ENCODE peak calls at places on chromosomes 5 and 9, in seven cellular contexts. H is GM23338, Q is fibroblast of lung, K is endothelial cell of umbilical vein, U is hepatocyte, S is HCT116, E is GM23248. A is an unnamed sample.

GRCh38 chr5:133369161-133369783 is 243.1 kb downstream of the FSTL4 start:
- DNase-seq in K (no peak), U (no peak), S (no peak), Q (no peak), H (no peak), E (no peak), A (no peak)

GRCh38 chr5:39102684-39103155 is 28.5 kb upstream of the RICTOR start:
- DNase-seq in Q (peak; percentile 18), U (no peak), K (no peak), E (peak; percentile 13), S (no peak), H (no peak), A (no peak)

GRCh38 chr5:181221105-181221791 is 1.8 kb upstream of the TRIM41 start:
- DNase-seq in K (no peak), H (peak; percentile 47), Q (no peak), E (no peak), U (no peak), S (no peak), A (no peak)

GRCh38 chr5:69048233-69048632 is 45.6 kb upstream of the SLC30A5 start:
- DNase-seq in S (no peak), E (peak; percentile 20), H (peak; percentile 56), K (peak; percentile 10), Q (no peak), U (no peak), A (no peak)

GRCh38 chr9:81083821-81084512 is 605.4 kb downstream of the TLE1 start:
- DNase-seq in H (no peak), Q (peak; percentile 92), K (peak; percentile 5), U (no peak), S (no peak), E (peak; percentile 46), A (peak; percentile 52)

GRCh38 chr5:111075520-111075919 is 4.0 kb downstream of the TSLP start:
- DNase-seq in E (peak; percentile 95), S (peak; percentile 44), Q (peak; percentile 96), U (no peak), H (no peak), K (no peak), A (peak; percentile 89)

GRCh38 chr9:23321049-23321448 is 505.0 kb downstream of the ELAVL2 start:
- DNase-seq in S (no peak), U (no peak), Q (no peak), H (no peak), E (no peak), K (no peak), A (no peak)

GRCh38 chr9:99005651-99006050 is 61.9 kb downstream of the COL15A1 start:
- DNase-seq in E (no peak), K (no peak), H (no peak), U (no peak), Q (no peak), S (no peak), A (no peak)

GRCh38 chr9:134286513-134287245 is 39.6 kb upstream of the RXRA start:
- DNase-seq in H (no peak), U (no peak), S (no peak), K (no peak), E (no peak), Q (peak; percentile 15), A (no peak)
- TF ChIP-seq EZH2 in H (no peak), U (no peak), S (no peak), K (no peak), E (no peak), Q (no peak), A (no peak)

DNA sequence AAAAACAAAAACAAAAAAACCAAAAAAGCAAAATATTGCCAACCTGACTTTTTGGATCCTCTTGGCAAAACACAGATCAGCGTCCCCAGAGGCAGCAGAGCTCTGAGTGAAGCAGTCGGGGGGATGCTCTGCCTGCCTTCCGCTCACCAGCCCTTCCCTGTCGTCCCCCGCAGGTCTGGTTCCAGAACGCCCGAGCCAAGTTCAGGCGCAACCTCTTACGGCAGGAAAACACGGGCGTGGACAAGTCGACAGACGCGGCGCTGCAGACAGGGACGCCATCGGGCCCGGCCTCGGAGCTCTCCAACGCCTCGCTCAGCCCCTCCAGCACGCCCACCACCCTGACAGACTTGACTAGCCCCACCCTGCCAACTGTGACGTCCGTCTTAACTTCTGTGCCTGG is 20.7 kb downstream of the LHX2 start:
- DNase-seq in U (no peak), K (no peak), S (no peak), H (peak; percentile 75), Q (no peak), E (no peak), A (no peak)
- TF ChIP-seq EZH2 in U (peak; percentile 65), K (no peak), S (no peak), H (no peak), Q (no peak), E (no peak), A (no peak)

GRCh38 chr5:77957516-77957915 is 181.4 kb upstream of the TBCA start:
- DNase-seq in E (no peak), K (no peak), H (peak; percentile 62), S (no peak), U (no peak), Q (no peak), A (no peak)
- TF ChIP-seq EZH2 in E (no peak), K (no peak), H (no peak), S (no peak), U (no peak), Q (no peak), A (no peak)

GRCh38 chr9:96020822-96021615 is 145.5 kb downstream of the ERCC6L2 start:
- DNase-seq in E (peak; percentile 55), U (peak; percentile 50), Q (no peak), H (peak; percentile 67), K (peak; percentile 36), S (no peak), A (peak; percentile 12)

GRCh38 chr9:96025995-96026572 is 150.6 kb downstream of the ERCC6L2 start:
- DNase-seq in E (no peak), Q (no peak), H (peak; percentile 88), S (no peak), U (peak; percentile 29), K (no peak), A (no peak)

GRCh38 chr9:96020300-96020821 is 144.9 kb downstream of the ERCC6L2 start:
- DNase-seq in E (no peak), U (no peak), H (peak; percentile 17), K (no peak), S (no peak), Q (no peak), A (no peak)

GRCh38 chr9:96021616-96022444 is 146.3 kb downstream of the ERCC6L2 start:
- DNase-seq in E (no peak), K (no peak), U (no peak), Q (no peak), S (no peak), H (peak; percentile 44), A (no peak)

GRCh38 chr9:96022445-96023031 is 147.0 kb downstream of the ERCC6L2 start:
- DNase-seq in U (no peak), H (peak; percentile 75), Q (no peak), K (no peak), E (no peak), S (no peak), A (no peak)
- TF ChIP-seq EZH2 in U (peak; percentile 69), H (peak; percentile 46), Q (peak; percentile 76), K (peak; percentile 63), E (no peak), S (no peak), A (no peak)

DNA sequence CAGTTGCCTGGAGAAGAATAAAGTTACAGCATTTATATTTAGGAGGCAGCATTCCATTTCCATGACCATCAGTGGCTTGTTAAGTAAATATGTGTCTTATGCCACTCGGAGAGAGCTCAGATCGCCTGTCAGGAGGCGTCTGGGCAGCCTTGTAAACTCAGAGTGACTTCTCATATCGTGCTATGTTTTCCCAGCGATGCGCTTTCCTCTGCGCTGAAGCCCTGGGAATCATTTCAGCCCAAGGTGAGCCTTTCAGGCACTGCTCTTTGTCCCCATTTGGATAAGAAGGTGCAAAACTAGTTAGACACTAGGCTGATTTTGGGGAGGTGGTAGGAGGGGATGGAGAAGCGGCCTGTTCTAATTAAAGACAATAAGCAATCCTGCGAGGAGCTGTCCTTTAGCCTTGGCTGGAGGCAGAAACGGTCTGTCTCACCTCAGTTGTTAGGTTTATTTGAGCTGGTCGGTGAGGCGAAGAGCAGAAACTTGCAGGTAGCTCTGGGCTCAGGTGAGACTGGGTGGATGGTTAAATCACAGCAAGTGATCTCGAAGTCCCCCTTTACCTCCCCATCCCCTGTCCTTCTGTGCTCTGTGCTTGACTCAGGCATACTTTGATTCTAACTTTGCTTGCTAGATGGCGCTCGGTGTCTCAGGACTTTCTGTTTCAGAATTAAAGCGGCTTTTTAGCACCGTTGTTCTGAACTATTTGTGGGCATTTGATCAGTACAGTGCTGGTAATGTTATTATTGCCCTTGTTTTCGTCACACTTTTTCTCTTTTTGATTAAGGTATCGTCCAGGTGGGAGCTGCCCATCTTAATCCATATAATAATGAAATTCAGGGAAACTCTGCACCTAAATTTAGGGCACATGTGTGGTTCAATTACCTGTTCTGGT is 24.6 kb downstream of the NR2F1 start:
- DNase-seq in H (peak; percentile 94), S (no peak), K (peak; percentile 74), U (peak; percentile 65), E (peak; percentile 74), Q (peak; percentile 89), A (peak; percentile 41)
- TF ChIP-seq EZH2 in H (peak; percentile 40), S (no peak), K (no peak), U (no peak), E (no peak), Q (no peak), A (no peak)

GRCh38 chr5:43036856-43037711 is 3.0 kb downstream of the ANXA2R start:
- DNase-seq in H (peak; percentile 47), E (peak; percentile 16), S (no peak), K (peak; percentile 69), U (no peak), Q (peak; percentile 64), A (no peak)
- TF ChIP-seq EZH2 in H (peak; percentile 77), E (no peak), S (no peak), K (no peak), U (peak; percentile 52), Q (no peak), A (no peak)

DNA sequence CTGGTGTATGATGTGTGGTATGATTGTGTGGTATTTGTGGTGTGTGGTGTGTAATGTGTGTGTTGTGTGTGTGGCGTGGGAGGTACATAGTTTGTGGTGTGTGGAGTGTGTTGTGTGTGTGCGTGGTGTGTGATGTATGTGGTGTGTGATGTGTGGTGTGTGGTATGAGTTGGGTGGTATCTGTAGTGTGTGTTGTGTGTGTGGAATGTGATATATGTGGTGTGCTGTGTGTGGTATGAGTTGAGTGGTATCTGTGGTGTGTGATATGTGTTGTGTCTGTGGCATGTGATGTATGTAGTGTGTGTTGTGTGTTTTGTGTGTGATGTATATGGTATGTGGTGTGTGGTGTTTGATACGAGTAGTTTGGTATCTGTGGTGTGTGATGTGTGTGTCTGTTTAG is 272.5 kb upstream of the IRX1 start:
- DNase-seq in U (no peak), K (no peak), S (no peak), Q (no peak), E (no peak), H (no peak), A (no peak)
- TF ChIP-seq EZH2 in U (no peak), K (no peak), S (no peak), Q (no peak), E (no peak), H (no peak), A (no peak)

GRCh38 chr9:93952784-93953491 is 2.2 kb downstream of the BARX1 start:
- DNase-seq in Q (no peak), E (no peak), U (peak; percentile 43), K (no peak), S (no peak), H (peak; percentile 55), A (no peak)
- TF ChIP-seq EZH2 in Q (peak; percentile 22), E (no peak), U (peak; percentile 20), K (peak; percentile 88), S (no peak), H (peak; percentile 67), A (peak; percentile 26)